ENCODE peak calls at places on chromosome 7, in four cellular contexts. R is adrenal gland, L is H1, V is ovary. N is an unnamed sample.

GRCh38 chr7:11587814-11588213 is 244.2 kb downstream of the THSD7A start:
- DNase-seq in L (no peak), R (no peak), V (no peak), N (no peak)

GRCh38 chr7:116330961-116331360 is 120.6 kb downstream of the TES start:
- DNase-seq in V (no peak), R (no peak), L (no peak), N (no peak)

GRCh38 chr7:44639701-44640321 is 33.4 kb downstream of the OGDH start:
- DNase-seq in L (no peak), R (peak; percentile 83), V (peak; percentile 74), N (no peak)

GRCh38 chr7:35757574-35757973 is 43.3 kb upstream of the SEPTIN7 start:
- DNase-seq in R (no peak), L (no peak), V (no peak), N (no peak)

GRCh38 chr7:142357953-142358520 is 100.2 kb upstream of the PRSS58 start:
- DNase-seq in L (no peak), R (no peak), V (no peak), N (peak; percentile 62)

GRCh38 chr7:46468753-46469356 is 547.8 kb upstream of the IGFBP3 start:
- DNase-seq in R (no peak), V (no peak), L (no peak), N (no peak)

GRCh38 chr7:149286811-149287400 is 24.9 kb downstream of the ZNF783 start:
- DNase-seq in R (no peak), V (no peak), L (no peak), N (peak; percentile 65)

GRCh38 chr7:28328822-28329615 is 83.3 kb upstream of the CREB5 start:
- DNase-seq in L (no peak), V (no peak), R (no peak), N (no peak)

GRCh38 chr7:43674559-43675436 is 54.5 kb downstream of the COA1 start:
- DNase-seq in V (no peak), R (no peak), L (no peak), N (no peak)

GRCh38 chr7:29888006-29888405 is 81.7 kb downstream of the WIPF3 start:
- DNase-seq in V (no peak), R (no peak), L (no peak), N (no peak)

GRCh38 chr7:44467217-44467548 is 23.3 kb downstream of the NUDCD3 start:
- DNase-seq in R (no peak), L (no peak), V (no peak), N (no peak)

GRCh38 chr7:73831656-73832579 is 1.1 kb downstream of the CLDN4 start:
- DNase-seq in L (no peak), V (no peak), R (peak; percentile 53), N (peak; percentile 60)

GRCh38 chr7:39453743-39454355 is 112.4 kb upstream of the YAE1 start:
- DNase-seq in V (no peak), L (peak; percentile 47), R (peak; percentile 51), N (no peak)

GRCh38 chr7:151310578-151310977 is 31.0 kb upstream of the NUB1 start:
- DNase-seq in R (no peak), V (no peak), L (no peak), N (no peak)

GRCh38 chr7:32204361-32205018 is 134.3 kb upstream of the PDE1C start:
- DNase-seq in V (peak; percentile 65), L (peak; percentile 19), R (peak; percentile 62), N (no peak)

GRCh38 chr7:118657391-118658005 is 433.0 kb downstream of the ANKRD7 start:
- DNase-seq in L (no peak), V (no peak), R (no peak), N (no peak)

GRCh38 chr7:50142421-50143113 is 49.5 kb upstream of the ZPBP start:
- DNase-seq in R (no peak), V (no peak), L (no peak), N (no peak)

GRCh38 chr7:5183155-5183554 is 6.9 kb upstream of the WIPI2 start:
- DNase-seq in V (no peak), R (no peak), L (no peak), N (peak; percentile 18)

GRCh38 chr7:101118856-101119255 is 8.0 kb upstream of the SERPINE1 start:
- DNase-seq in R (no peak), L (no peak), V (no peak), N (no peak)

DNA sequence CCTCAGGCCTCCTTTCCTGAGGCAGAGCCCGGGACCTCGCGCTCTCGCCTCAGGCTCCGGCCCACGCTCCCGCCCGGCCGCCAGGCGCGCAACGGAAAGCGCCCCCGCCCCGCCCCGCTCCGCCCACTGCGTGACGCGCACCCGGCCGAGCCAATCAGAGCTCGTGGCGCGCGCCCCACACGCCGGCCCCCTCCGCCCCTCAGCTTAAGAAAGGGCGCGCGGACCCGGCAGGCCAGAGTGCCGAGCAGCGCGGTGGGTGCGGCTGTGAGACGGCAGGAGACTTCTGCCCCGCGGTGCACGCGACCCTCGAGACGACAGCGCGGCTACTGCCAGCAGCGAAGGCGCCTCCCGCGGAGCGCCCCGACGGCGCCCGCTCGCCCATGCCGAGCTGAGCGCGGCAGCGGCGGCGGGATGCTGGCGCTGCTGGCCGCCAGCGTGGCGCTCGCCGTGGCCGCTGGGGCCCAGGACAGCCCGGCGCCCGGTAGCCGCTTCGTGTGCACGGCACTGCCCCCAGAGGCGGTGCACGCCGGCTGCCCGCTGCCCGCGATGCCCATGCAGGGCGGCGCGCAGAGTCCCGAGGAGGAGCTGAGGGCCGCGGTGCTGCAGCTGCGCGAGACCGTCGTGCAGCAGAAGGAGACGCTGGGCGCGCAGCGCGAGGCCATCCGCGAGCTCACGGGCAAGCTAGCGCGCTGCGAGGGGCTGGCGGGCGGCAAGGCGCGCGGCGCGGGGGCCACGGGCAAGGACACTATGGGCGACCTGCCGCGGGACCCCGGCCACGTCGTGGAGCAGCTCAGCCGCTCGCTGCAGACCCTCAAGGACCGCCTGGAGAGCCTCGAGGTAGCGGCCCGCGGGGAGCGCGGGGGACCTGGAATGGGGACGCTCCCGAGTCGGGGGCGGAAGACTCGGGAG is at the start of gene NPTX2:
- DNase-seq in R (peak; percentile 84), V (no peak), L (no peak), N (no peak)
- TF ChIP-seq CTCF in R (no peak), V (no peak), L (peak; percentile 60), N (no peak)

GRCh38 chr7:140479062-140479738 is at the start of gene MKRN1:
- DNase-seq in R (peak; percentile 96), L (peak; percentile 94), V (peak; percentile 86), N (peak; percentile 98)
- TF ChIP-seq POLR2A in R (peak; percentile 37), L (peak; percentile 21), V (peak; percentile 45), N (no peak)

DNA sequence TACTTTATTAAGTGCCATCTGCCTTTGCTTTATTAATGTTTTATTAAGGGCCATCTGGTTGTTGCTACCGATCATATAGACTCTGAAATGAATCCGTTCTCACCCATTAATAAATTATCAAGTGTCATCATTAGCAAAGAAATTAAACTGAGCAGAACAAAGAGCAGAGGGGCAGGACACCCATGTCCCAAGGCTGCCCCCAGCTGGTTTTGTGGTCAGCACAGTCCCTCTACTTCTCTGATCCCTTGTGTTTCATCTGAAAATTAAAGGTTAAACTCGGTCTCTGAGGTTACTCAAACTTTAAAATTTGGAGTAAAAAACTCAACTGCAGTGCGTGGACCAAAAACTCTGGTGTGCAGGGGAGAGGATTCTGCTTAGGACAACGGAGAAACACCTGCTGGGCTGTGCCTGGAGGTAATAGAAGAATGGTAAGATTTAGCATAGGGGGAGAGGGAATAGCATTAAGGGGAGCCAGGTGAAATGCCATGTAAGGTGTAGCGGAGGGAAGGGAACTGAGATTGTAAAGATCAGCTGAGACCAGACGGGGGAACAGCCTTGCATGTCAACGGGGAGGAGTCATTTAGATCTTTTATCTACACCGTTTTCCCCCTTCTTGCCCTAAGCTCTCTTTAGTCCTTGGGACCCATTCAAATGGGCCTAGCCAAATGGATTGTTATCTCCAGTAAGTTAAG is 10.8 kb upstream of the GSDME start:
- DNase-seq in L (no peak), R (no peak), V (no peak), N (no peak)
- TF ChIP-seq CTCF in L (peak; percentile 27), R (no peak), V (no peak), N (no peak)

GRCh38 chr7:159006610-159007130 is 138.0 kb downstream of the VIPR2 start:
- DNase-seq in L (no peak), V (no peak), R (no peak), N (no peak)
- TF ChIP-seq POLR2A in L (no peak), V (no peak), R (no peak), N (no peak)

GRCh38 chr7:37310322-37311080 is 138.2 kb downstream of the ELMO1 start:
- DNase-seq in R (no peak), V (no peak), L (no peak), N (no peak)
- TF ChIP-seq CTCF in R (no peak), V (no peak), L (no peak), N (no peak)

GRCh38 chr7:152462995-152463713 is 27.4 kb upstream of the KMT2C start:
- DNase-seq in V (no peak), R (no peak), L (no peak), N (no peak)
- TF ChIP-seq POLR2A in V (peak; percentile 45), R (peak; percentile 81), L (peak; percentile 51), N (no peak)

GRCh38 chr7:156503195-156503594 is 137.4 kb upstream of the RNF32 start:
- DNase-seq in L (no peak), V (no peak), R (no peak), N (no peak)
- TF ChIP-seq CTCF in L (peak; percentile 35), V (no peak), R (no peak), N (no peak)